ENCODE peak calls at places on chromosome 2, in seven cellular contexts. One of them, this sample, is unnamed.

GRCh38 chr2:55418072-55418471 is 1.6 kb downstream of the CCDC88A start:
- DNase-seq in CD8-positive, alpha-beta memory T cell: no peak
- DNase-seq in OCI-LY7: no peak
- DNase-seq in heart right ventricle: no peak
- DNase-seq in pancreas: no peak
- DNase-seq in fibroblast of lung: peak; percentile 38
- DNase-seq in cardiac muscle cell: no peak
- DNase-seq in this sample: no peak

GRCh38 chr2:220687231-220687843 is 884.8 kb downstream of the EPHA4 start:
- DNase-seq in CD8-positive, alpha-beta memory T cell: peak; percentile 47
- DNase-seq in OCI-LY7: peak; percentile 51
- DNase-seq in heart right ventricle: peak; percentile 74
- DNase-seq in pancreas: peak; percentile 61
- DNase-seq in fibroblast of lung: peak; percentile 75
- DNase-seq in cardiac muscle cell: peak; percentile 72
- DNase-seq in this sample: peak; percentile 18

GRCh38 chr2:112831956-112832567 is 4.5 kb downstream of the IL1B start:
- DNase-seq in CD8-positive, alpha-beta memory T cell: no peak
- DNase-seq in OCI-LY7: no peak
- DNase-seq in heart right ventricle: no peak
- DNase-seq in pancreas: no peak
- DNase-seq in fibroblast of lung: no peak
- DNase-seq in cardiac muscle cell: no peak
- DNase-seq in this sample: no peak

GRCh38 chr2:50763776-50764175 is 268.2 kb downstream of the NRXN1 start:
- DNase-seq in CD8-positive, alpha-beta memory T cell: no peak
- DNase-seq in OCI-LY7: no peak
- DNase-seq in heart right ventricle: no peak
- DNase-seq in pancreas: no peak
- DNase-seq in fibroblast of lung: no peak
- DNase-seq in cardiac muscle cell: no peak
- DNase-seq in this sample: no peak

GRCh38 chr2:111231532-111232252 is 111.0 kb downstream of the BCL2L11 start:
- DNase-seq in CD8-positive, alpha-beta memory T cell: no peak
- DNase-seq in OCI-LY7: peak; percentile 23
- DNase-seq in heart right ventricle: no peak
- DNase-seq in pancreas: no peak
- DNase-seq in fibroblast of lung: no peak
- DNase-seq in cardiac muscle cell: no peak
- DNase-seq in this sample: no peak

GRCh38 chr2:181058378-181059269 is 78.2 kb downstream of the UBE2E3 start:
- DNase-seq in CD8-positive, alpha-beta memory T cell: peak; percentile 38
- DNase-seq in OCI-LY7: peak; percentile 62
- DNase-seq in heart right ventricle: no peak
- DNase-seq in pancreas: no peak
- DNase-seq in fibroblast of lung: peak; percentile 56
- DNase-seq in cardiac muscle cell: peak; percentile 43
- DNase-seq in this sample: no peak

GRCh38 chr2:187658952-187659525 is 104.8 kb upstream of the TFPI start:
- DNase-seq in CD8-positive, alpha-beta memory T cell: no peak
- DNase-seq in OCI-LY7: peak; percentile 1
- DNase-seq in heart right ventricle: no peak
- DNase-seq in pancreas: no peak
- DNase-seq in fibroblast of lung: peak; percentile 51
- DNase-seq in cardiac muscle cell: peak; percentile 39
- DNase-seq in this sample: peak; percentile 6

GRCh38 chr2:171154348-171154747 is 6.3 kb downstream of the TLK1 start:
- DNase-seq in CD8-positive, alpha-beta memory T cell: no peak
- DNase-seq in OCI-LY7: peak; percentile 48
- DNase-seq in heart right ventricle: no peak
- DNase-seq in pancreas: no peak
- DNase-seq in fibroblast of lung: no peak
- DNase-seq in cardiac muscle cell: no peak
- DNase-seq in this sample: no peak

GRCh38 chr2:127218843-127219715 is 1.0 kb downstream of the CYP27C1 start:
- DNase-seq in CD8-positive, alpha-beta memory T cell: no peak
- DNase-seq in OCI-LY7: no peak
- DNase-seq in heart right ventricle: no peak
- DNase-seq in pancreas: no peak
- DNase-seq in fibroblast of lung: no peak
- DNase-seq in cardiac muscle cell: peak; percentile 13
- DNase-seq in this sample: no peak

GRCh38 chr2:14634223-14634884 is 1.8 kb downstream of the LRATD1 start:
- DNase-seq in CD8-positive, alpha-beta memory T cell: no peak
- DNase-seq in OCI-LY7: no peak
- DNase-seq in heart right ventricle: peak; percentile 71
- DNase-seq in pancreas: peak; percentile 93
- DNase-seq in fibroblast of lung: peak; percentile 70
- DNase-seq in cardiac muscle cell: peak; percentile 45
- DNase-seq in this sample: peak; percentile 27

GRCh38 chr2:72581560-72582181 is 244.2 kb downstream of the EXOC6B start:
- DNase-seq in CD8-positive, alpha-beta memory T cell: no peak
- DNase-seq in OCI-LY7: no peak
- DNase-seq in heart right ventricle: no peak
- DNase-seq in pancreas: no peak
- DNase-seq in fibroblast of lung: no peak
- DNase-seq in cardiac muscle cell: no peak
- DNase-seq in this sample: no peak

GRCh38 chr2:99787011-99787410 is 297.2 kb upstream of the REV1 start:
- DNase-seq in CD8-positive, alpha-beta memory T cell: no peak
- DNase-seq in OCI-LY7: no peak
- DNase-seq in heart right ventricle: no peak
- DNase-seq in pancreas: no peak
- DNase-seq in fibroblast of lung: no peak
- DNase-seq in cardiac muscle cell: no peak
- DNase-seq in this sample: no peak

GRCh38 chr2:47771211-47771610 is 11.7 kb upstream of the MSH6 start:
- DNase-seq in CD8-positive, alpha-beta memory T cell: no peak
- DNase-seq in OCI-LY7: peak; percentile 46
- DNase-seq in heart right ventricle: no peak
- DNase-seq in pancreas: no peak
- DNase-seq in fibroblast of lung: peak; percentile 98
- DNase-seq in cardiac muscle cell: peak; percentile 69
- DNase-seq in this sample: peak; percentile 85

GRCh38 chr2:39782591-39782990 is 3.5 kb upstream of the THUMPD2 start:
- DNase-seq in CD8-positive, alpha-beta memory T cell: no peak
- DNase-seq in OCI-LY7: no peak
- DNase-seq in heart right ventricle: no peak
- DNase-seq in pancreas: no peak
- DNase-seq in fibroblast of lung: no peak
- DNase-seq in cardiac muscle cell: no peak
- DNase-seq in this sample: no peak

GRCh38 chr2:188324067-188324466 is 32.4 kb downstream of the GULP1 start:
- DNase-seq in CD8-positive, alpha-beta memory T cell: no peak
- DNase-seq in OCI-LY7: no peak
- DNase-seq in heart right ventricle: no peak
- DNase-seq in pancreas: no peak
- DNase-seq in fibroblast of lung: no peak
- DNase-seq in cardiac muscle cell: no peak
- DNase-seq in this sample: no peak

GRCh38 chr2:177247693-177248262 is 16.7 kb downstream of the NFE2L2 start:
- DNase-seq in CD8-positive, alpha-beta memory T cell: no peak
- DNase-seq in OCI-LY7: no peak
- DNase-seq in heart right ventricle: no peak
- DNase-seq in pancreas: no peak
- DNase-seq in fibroblast of lung: no peak
- DNase-seq in cardiac muscle cell: no peak
- DNase-seq in this sample: no peak

GRCh38 chr2:27322301-27322765 is 564 bp downstream of the MPV17 start:
- DNase-seq in CD8-positive, alpha-beta memory T cell: peak; percentile 5
- DNase-seq in OCI-LY7: peak; percentile 48
- DNase-seq in heart right ventricle: no peak
- DNase-seq in pancreas: peak; percentile 48
- DNase-seq in fibroblast of lung: no peak
- DNase-seq in cardiac muscle cell: no peak
- DNase-seq in this sample: no peak

GRCh38 chr2:206245178-206245778 is 29.2 kb upstream of the ZDBF2 start:
- DNase-seq in CD8-positive, alpha-beta memory T cell: no peak
- DNase-seq in OCI-LY7: peak; percentile 53
- DNase-seq in heart right ventricle: no peak
- DNase-seq in pancreas: no peak
- DNase-seq in fibroblast of lung: no peak
- DNase-seq in cardiac muscle cell: no peak
- DNase-seq in this sample: no peak

GRCh38 chr2:206253125-206253787 is 21.2 kb upstream of the ZDBF2 start:
- DNase-seq in CD8-positive, alpha-beta memory T cell: no peak
- DNase-seq in OCI-LY7: no peak
- DNase-seq in heart right ventricle: no peak
- DNase-seq in pancreas: no peak
- DNase-seq in fibroblast of lung: no peak
- DNase-seq in cardiac muscle cell: no peak
- DNase-seq in this sample: no peak

GRCh38 chr2:206255003-206255402 is 19.5 kb upstream of the ZDBF2 start:
- DNase-seq in CD8-positive, alpha-beta memory T cell: no peak
- DNase-seq in OCI-LY7: no peak
- DNase-seq in heart right ventricle: no peak
- DNase-seq in pancreas: no peak
- DNase-seq in fibroblast of lung: no peak
- DNase-seq in cardiac muscle cell: no peak
- DNase-seq in this sample: no peak

GRCh38 chr2:206250041-206250897 is 24.2 kb upstream of the ZDBF2 start:
- DNase-seq in CD8-positive, alpha-beta memory T cell: no peak
- DNase-seq in OCI-LY7: peak; percentile 13
- DNase-seq in heart right ventricle: no peak
- DNase-seq in pancreas: no peak
- DNase-seq in fibroblast of lung: peak; percentile 31
- DNase-seq in cardiac muscle cell: peak; percentile 21
- DNase-seq in this sample: no peak
- H3K4me3 ChIP-seq in CD8-positive, alpha-beta memory T cell: peak overlapping the region; percentile 17
- H3K4me3 ChIP-seq in OCI-LY7: no peak overlapping the region
- H3K4me3 ChIP-seq in heart right ventricle: peak overlapping the region; percentile 19
- H3K4me3 ChIP-seq in pancreas: no peak overlapping the region
- H3K4me3 ChIP-seq in fibroblast of lung: peak overlapping the region; percentile 68
- H3K4me3 ChIP-seq in cardiac muscle cell: peak overlapping the region; percentile 22
- H3K4me3 ChIP-seq in this sample: peak overlapping the region; percentile 43

DNA sequence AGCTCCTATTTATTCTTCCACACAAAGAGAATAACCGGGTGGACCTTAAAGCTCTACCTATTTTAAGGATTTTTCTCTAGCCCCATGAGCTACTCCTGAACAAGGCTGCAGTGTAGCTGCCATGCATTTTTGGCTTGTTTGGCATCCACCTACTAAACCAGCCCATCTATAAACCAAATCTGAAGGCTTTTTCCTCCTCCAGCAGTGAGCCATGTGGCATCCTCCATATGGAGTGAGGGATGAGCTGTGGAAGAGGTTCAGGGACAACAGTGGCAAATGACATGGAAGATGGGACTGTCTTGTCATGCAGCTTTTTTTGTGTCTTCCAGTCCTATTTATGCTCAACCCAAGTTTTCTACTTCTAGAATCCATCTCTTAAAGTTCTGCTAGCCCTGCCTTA is 100.2 kb downstream of the GALNT3 start:
- DNase-seq in CD8-positive, alpha-beta memory T cell: no peak
- DNase-seq in OCI-LY7: no peak
- DNase-seq in heart right ventricle: no peak
- DNase-seq in pancreas: no peak
- DNase-seq in fibroblast of lung: no peak
- DNase-seq in cardiac muscle cell: no peak
- DNase-seq in this sample: no peak
- H3K27ac ChIP-seq in CD8-positive, alpha-beta memory T cell: no peak overlapping the region
- H3K27ac ChIP-seq in OCI-LY7: no peak overlapping the region
- H3K27ac ChIP-seq in heart right ventricle: no peak overlapping the region
- H3K27ac ChIP-seq in pancreas: no peak overlapping the region
- H3K27ac ChIP-seq in fibroblast of lung: no peak overlapping the region
- H3K27ac ChIP-seq in cardiac muscle cell: no peak overlapping the region
- H3K27ac ChIP-seq in this sample: no peak overlapping the region

DNA sequence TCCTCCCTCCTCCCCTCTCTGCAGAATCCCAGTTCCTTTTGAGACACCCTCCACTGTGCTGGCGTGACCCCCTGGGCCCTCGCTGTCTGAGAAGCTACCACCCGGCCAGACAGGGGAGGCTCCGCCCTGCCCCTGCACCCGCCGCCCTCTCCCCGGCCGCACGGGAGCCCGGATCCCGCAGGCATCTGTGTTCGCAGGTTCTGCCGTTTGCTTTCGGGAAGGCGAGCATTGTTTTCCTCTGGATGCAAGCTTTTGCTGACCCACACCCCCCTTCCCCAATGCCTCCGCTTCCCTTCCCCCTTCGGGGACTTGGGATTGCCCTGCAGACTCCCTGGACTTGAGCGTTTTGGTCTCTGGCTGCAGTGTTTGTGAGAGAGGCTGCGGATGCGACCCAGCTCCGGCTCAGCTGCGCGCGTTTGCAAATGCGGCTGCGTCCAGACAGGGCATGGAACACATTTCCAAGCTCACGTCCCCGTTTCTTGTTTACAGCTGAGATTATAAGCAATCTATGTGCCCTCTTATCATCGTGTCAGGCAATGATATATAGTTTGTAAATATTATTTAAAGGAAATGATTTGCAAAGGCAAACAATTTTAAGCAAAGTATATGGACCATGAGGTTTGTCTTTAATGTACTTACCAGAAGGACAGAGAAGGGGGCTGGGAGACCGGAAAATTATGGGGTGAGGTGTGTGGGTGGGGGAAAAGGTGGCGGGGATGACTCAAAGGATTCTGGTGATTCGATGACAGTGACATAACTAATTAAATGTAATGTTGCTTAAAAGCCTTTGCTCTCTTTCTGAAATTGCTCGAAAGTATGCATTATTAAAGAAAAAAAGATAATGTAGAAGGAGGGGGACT is 631.8 kb downstream of the NYAP2 start:
- DNase-seq in CD8-positive, alpha-beta memory T cell: no peak
- DNase-seq in OCI-LY7: no peak
- DNase-seq in heart right ventricle: peak; percentile 57
- DNase-seq in pancreas: peak; percentile 33
- DNase-seq in fibroblast of lung: peak; percentile 73
- DNase-seq in cardiac muscle cell: peak; percentile 85
- DNase-seq in this sample: peak; percentile 30
- H3K4me3 ChIP-seq in CD8-positive, alpha-beta memory T cell: no peak overlapping the region
- H3K4me3 ChIP-seq in OCI-LY7: no peak overlapping the region
- H3K4me3 ChIP-seq in heart right ventricle: peak overlapping the region; percentile 63
- H3K4me3 ChIP-seq in pancreas: peak overlapping the region; percentile 24
- H3K4me3 ChIP-seq in fibroblast of lung: peak overlapping the region; percentile 75
- H3K4me3 ChIP-seq in cardiac muscle cell: peak overlapping the region; percentile 52
- H3K4me3 ChIP-seq in this sample: peak overlapping the region; percentile 68

DNA sequence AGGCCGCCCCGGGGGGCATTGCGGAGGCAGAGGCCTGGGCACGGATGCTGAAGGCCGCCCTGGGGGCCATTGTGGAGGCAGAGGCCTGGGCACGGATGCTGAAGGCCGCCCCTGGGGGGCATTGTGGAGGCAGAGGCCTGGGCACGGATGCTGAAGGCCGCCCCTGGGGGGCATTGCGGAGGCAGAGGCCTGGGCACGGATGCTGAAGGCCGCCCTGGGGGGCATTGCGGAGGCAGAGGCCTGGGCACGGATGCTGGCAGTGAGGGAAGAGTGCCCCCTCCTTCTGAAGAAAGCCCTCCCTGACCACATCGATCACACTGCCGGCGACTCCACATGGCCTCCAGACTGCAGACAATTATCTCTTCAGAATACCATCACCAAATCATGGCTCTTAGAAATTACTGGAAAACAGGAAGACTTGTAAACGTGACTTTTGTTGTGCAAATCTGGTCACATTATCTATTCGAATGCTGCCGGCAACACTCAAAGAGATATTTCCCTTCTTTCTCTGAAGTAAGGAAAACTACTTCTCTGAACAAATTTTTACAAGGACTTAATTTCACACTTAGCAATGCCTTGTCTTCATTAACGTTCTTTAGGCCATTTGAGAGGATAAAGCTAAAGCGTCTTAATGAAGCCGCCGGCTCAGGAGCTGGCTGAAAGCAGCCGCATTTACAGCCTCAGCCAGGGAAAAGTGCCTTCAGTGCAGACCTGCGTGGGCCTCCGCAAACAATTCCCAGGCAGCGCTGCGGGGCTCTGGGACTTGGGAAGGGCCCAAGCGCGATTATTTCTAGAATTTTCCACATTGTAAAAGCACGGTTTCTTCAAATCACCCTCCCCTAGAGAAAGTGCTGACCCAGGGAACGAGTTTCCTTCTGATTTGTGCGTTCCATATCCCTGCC is 18.1 kb upstream of the SNTG2 start:
- DNase-seq in CD8-positive, alpha-beta memory T cell: no peak
- DNase-seq in OCI-LY7: no peak
- DNase-seq in heart right ventricle: no peak
- DNase-seq in pancreas: no peak
- DNase-seq in fibroblast of lung: no peak
- DNase-seq in cardiac muscle cell: no peak
- DNase-seq in this sample: no peak
- H3K27ac ChIP-seq in CD8-positive, alpha-beta memory T cell: no peak overlapping the region
- H3K27ac ChIP-seq in OCI-LY7: no peak overlapping the region
- H3K27ac ChIP-seq in heart right ventricle: no peak overlapping the region
- H3K27ac ChIP-seq in pancreas: no peak overlapping the region
- H3K27ac ChIP-seq in fibroblast of lung: no peak overlapping the region
- H3K27ac ChIP-seq in cardiac muscle cell: no peak overlapping the region
- H3K27ac ChIP-seq in this sample: no peak overlapping the region

This sample was measured in AG04450.